ENCODE peak calls at places on chromosomes 1 and 21, in four cellular contexts. One of them, this sample, is unnamed.

GRCh38 chr21:37159949-37160348 is 86.9 kb downstream of the TTC3 start:
- DNase-seq in K562: no peak
- DNase-seq in H1: no peak
- DNase-seq in GM12891: no peak
- DNase-seq in this sample: no peak

GRCh38 chr21:45996311-45997204 is 15.0 kb downstream of the COL6A1 start:
- DNase-seq in GM12891: no peak
- DNase-seq in H1: no peak
- DNase-seq in K562: no peak
- DNase-seq in this sample: peak

GRCh38 chr1:208107817-208108608 is 136.2 kb downstream of the PLXNA2 start:
- DNase-seq in GM12891: no peak
- DNase-seq in K562: no peak
- DNase-seq in H1: no peak
- DNase-seq in this sample: no peak

GRCh38 chr1:206503591-206504362 is 3.6 kb upstream of the RASSF5 start:
- DNase-seq in H1: no peak
- DNase-seq in GM12891: no peak
- DNase-seq in K562: peak
- DNase-seq in this sample: no peak

GRCh38 chr1:51572365-51572764 is 44.5 kb upstream of the OSBPL9 start:
- DNase-seq in K562: no peak
- DNase-seq in GM12891: no peak
- DNase-seq in H1: no peak
- DNase-seq in this sample: no peak

GRCh38 chr1:28564310-28564709 is 11.4 kb downstream of the TRNAU1AP start:
- DNase-seq in H1: no peak
- DNase-seq in GM12891: no peak
- DNase-seq in K562: no peak
- DNase-seq in this sample: no peak

GRCh38 chr1:222815367-222815765 is 527 bp downstream of the DISP1 start:
- DNase-seq in GM12891: no peak
- DNase-seq in K562: peak
- DNase-seq in H1: no peak
- DNase-seq in this sample: no peak

GRCh38 chr1:78839704-78840277 is 166.7 kb downstream of the ADGRL4 start:
- DNase-seq in K562: peak
- DNase-seq in H1: no peak
- DNase-seq in GM12891: no peak
- DNase-seq in this sample: no peak

GRCh38 chr1:27138368-27138767 is 16.6 kb downstream of the SLC9A1 start:
- DNase-seq in GM12891: no peak
- DNase-seq in H1: no peak
- DNase-seq in K562: no peak
- DNase-seq in this sample: no peak

GRCh38 chr1:67029472-67029871 is 24.5 kb downstream of the SLC35D1 start:
- DNase-seq in H1: no peak
- DNase-seq in GM12891: no peak
- DNase-seq in K562: no peak
- DNase-seq in this sample: no peak

GRCh38 chr1:18191037-18191867 is 83.7 kb downstream of the IGSF21 start:
- DNase-seq in K562: no peak
- DNase-seq in GM12891: no peak
- DNase-seq in H1: no peak
- DNase-seq in this sample: no peak

GRCh38 chr1:239909894-239910293 is 181.8 kb upstream of the FMN2 start:
- DNase-seq in K562: no peak
- DNase-seq in H1: no peak
- DNase-seq in GM12891: no peak
- DNase-seq in this sample: no peak

GRCh38 chr1:172449585-172450523 is 6.0 kb upstream of the PIGC start:
- DNase-seq in GM12891: peak
- DNase-seq in K562: peak
- DNase-seq in H1: peak
- DNase-seq in this sample: peak

GRCh38 chr1:246681822-246682221 is 42.4 kb upstream of the SCCPDH start:
- DNase-seq in K562: no peak
- DNase-seq in H1: no peak
- DNase-seq in GM12891: no peak
- DNase-seq in this sample: no peak

GRCh38 chr1:217747156-217747769 is 116.1 kb downstream of the SPATA17 start:
- DNase-seq in K562: peak
- DNase-seq in GM12891: no peak
- DNase-seq in H1: no peak
- DNase-seq in this sample: no peak

GRCh38 chr21:35953570-35953969 is 106.8 kb downstream of the SETD4 start:
- DNase-seq in K562: no peak
- DNase-seq in GM12891: no peak
- DNase-seq in H1: no peak
- DNase-seq in this sample: no peak

GRCh38 chr1:9182784-9183257 is 51.8 kb upstream of the H6PD start:
- DNase-seq in GM12891: no peak
- DNase-seq in H1: no peak
- DNase-seq in K562: no peak
- DNase-seq in this sample: peak

GRCh38 chr1:27403065-27403726 is 10.8 kb downstream of the GPR3 start:
- DNase-seq in GM12891: peak
- DNase-seq in H1: no peak
- DNase-seq in K562: no peak
- DNase-seq in this sample: no peak

GRCh38 chr1:145991799-145992412 is 4.5 kb downstream of the TXNIP start:
- DNase-seq in H1: no peak
- DNase-seq in GM12891: no peak
- DNase-seq in K562: no peak
- DNase-seq in this sample: no peak

GRCh38 chr1:162091681-162092524 is 22.4 kb downstream of the NOS1AP start:
- DNase-seq in K562: no peak
- DNase-seq in H1: peak
- DNase-seq in GM12891: no peak
- DNase-seq in this sample: no peak

GRCh38 chr1:212595229-212595628 is 13.3 kb upstream of the ATF3 start:
- DNase-seq in H1: no peak
- DNase-seq in K562: no peak
- DNase-seq in GM12891: no peak
- DNase-seq in this sample: no peak

GRCh38 chr21:34941162-34941561 is 107.9 kb downstream of the RUNX1 start:
- DNase-seq in GM12891: no peak
- DNase-seq in K562: no peak
- DNase-seq in H1: no peak
- DNase-seq in this sample: no peak

GRCh38 chr1:43853161-43853921 is 80.3 kb upstream of the ARTN start:
- DNase-seq in K562: no peak
- DNase-seq in GM12891: no peak
- DNase-seq in H1: no peak
- DNase-seq in this sample: no peak

GRCh38 chr1:93703649-93704048 is 22.0 kb upstream of the BCAR3 start:
- DNase-seq in GM12891: no peak
- DNase-seq in K562: peak
- DNase-seq in H1: no peak
- DNase-seq in this sample: no peak

GRCh38 chr1:11299225-11299574 is 26.2 kb downstream of the UBIAD1 start:
- DNase-seq in GM12891: no peak
- DNase-seq in H1: no peak
- DNase-seq in K562: no peak
- DNase-seq in this sample: no peak

GRCh38 chr21:41766883-41767605 is at the start of gene RIPK4:
- DNase-seq in K562: no peak
- DNase-seq in GM12891: peak
- DNase-seq in H1: peak
- DNase-seq in this sample: no peak

GRCh38 chr21:37119421-37120218 is 46.6 kb downstream of the TTC3 start:
- DNase-seq in K562: no peak
- DNase-seq in GM12891: no peak
- DNase-seq in H1: no peak
- DNase-seq in this sample: no peak

GRCh38 chr1:100034465-100034864 is 64.7 kb downstream of the SLC35A3 start:
- DNase-seq in H1: no peak
- DNase-seq in GM12891: no peak
- DNase-seq in K562: no peak
- DNase-seq in this sample: no peak

GRCh38 chr21:15744926-15745325 is 15.1 kb downstream of the USP25 start:
- DNase-seq in GM12891: no peak
- DNase-seq in H1: no peak
- DNase-seq in K562: peak
- DNase-seq in this sample: no peak

GRCh38 chr1:185315364-185316108 is 1.5 kb downstream of the IVNS1ABP start:
- DNase-seq in H1: no peak
- DNase-seq in K562: no peak
- DNase-seq in GM12891: no peak
- DNase-seq in this sample: no peak

GRCh38 chr1:222918746-222919477 is 104.1 kb downstream of the DISP1 start:
- DNase-seq in H1: no peak
- DNase-seq in GM12891: no peak
- DNase-seq in K562: no peak
- DNase-seq in this sample: no peak

GRCh38 chr1:97433520-97434175 is 487.2 kb downstream of the DPYD start:
- DNase-seq in GM12891: no peak
- DNase-seq in H1: no peak
- DNase-seq in K562: no peak
- DNase-seq in this sample: no peak

GRCh38 chr21:45001134-45002095 is 61.6 kb downstream of the SLX9 start:
- DNase-seq in K562: no peak
- DNase-seq in GM12891: no peak
- DNase-seq in H1: no peak
- DNase-seq in this sample: no peak

GRCh38 chr1:198156745-198157240 is at the start of gene NEK7:
- DNase-seq in K562: peak
- DNase-seq in H1: peak
- DNase-seq in GM12891: peak
- DNase-seq in this sample: peak

GRCh38 chr1:198155253-198155652 is 1.5 kb upstream of the NEK7 start:
- DNase-seq in K562: no peak
- DNase-seq in H1: no peak
- DNase-seq in GM12891: no peak
- DNase-seq in this sample: no peak

GRCh38 chr1:198157241-198157846 is 546 bp downstream of the NEK7 start:
- DNase-seq in GM12891: peak
- DNase-seq in K562: peak
- DNase-seq in H1: peak
- DNase-seq in this sample: peak

GRCh38 chr1:198157847-198158765 is 1.3 kb downstream of the NEK7 start:
- DNase-seq in H1: no peak
- DNase-seq in GM12891: no peak
- DNase-seq in K562: no peak
- DNase-seq in this sample: no peak

GRCh38 chr1:198156111-198156744 is 570 bp upstream of the NEK7 start:
- DNase-seq in K562: peak
- DNase-seq in GM12891: no peak
- DNase-seq in H1: peak
- DNase-seq in this sample: no peak
- TF ChIP-seq TAF1 in K562: no peak
- TF ChIP-seq TAF1 in GM12891: no peak
- TF ChIP-seq TAF1 in H1: no peak
- TF ChIP-seq TAF1 in this sample: no peak

DNA sequence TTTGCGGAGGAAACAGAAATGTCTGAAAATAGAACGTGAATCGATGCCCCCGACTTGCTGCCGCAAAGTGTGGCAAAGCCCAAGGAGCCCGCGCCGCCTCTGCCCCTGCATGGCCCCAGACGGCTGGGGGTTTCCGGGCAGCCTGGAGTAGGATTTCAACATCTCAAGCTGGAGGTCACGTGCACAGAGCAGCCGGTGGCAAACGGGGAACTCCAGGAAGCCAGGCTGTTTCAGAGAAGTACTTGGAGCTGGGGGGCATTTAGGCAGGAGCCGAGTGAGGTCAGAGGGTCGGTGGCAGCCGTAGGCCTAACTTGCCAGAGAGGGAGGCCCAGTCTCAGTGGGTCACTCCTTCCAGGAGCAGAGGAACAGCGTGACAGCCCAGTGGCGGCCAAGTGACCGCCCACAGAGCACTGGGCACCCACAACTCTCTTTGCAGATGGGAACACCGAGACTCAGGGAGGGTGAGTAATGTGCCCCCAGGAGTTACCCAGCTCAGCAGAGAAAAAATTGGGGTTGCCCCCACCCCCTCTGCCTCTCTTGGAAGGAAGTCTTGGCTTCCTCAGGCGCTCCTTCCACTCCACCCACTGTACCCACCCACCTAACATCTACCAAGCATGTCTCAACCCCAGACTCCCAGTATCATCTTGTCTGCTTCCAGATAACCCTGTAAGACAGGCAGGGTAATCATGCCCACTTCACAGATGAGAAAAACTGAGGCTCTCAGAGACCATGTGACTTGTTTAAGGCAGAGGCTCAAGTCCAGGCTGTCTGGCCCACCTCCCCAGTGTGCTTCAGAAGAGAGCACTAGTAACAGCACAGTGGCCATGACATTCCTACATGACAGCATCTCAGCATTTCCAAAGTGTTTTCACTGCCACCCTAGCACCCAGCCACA is 179.4 kb downstream of the HIVEP3 start:
- DNase-seq in GM12891: peak
- DNase-seq in K562: no peak
- DNase-seq in H1: no peak
- DNase-seq in this sample: peak
- TF ChIP-seq TAF1 in GM12891: peak
- TF ChIP-seq TAF1 in K562: no peak
- TF ChIP-seq TAF1 in H1: no peak
- TF ChIP-seq TAF1 in this sample: no peak

GRCh38 chr1:65253800-65254319 is 55.5 kb upstream of the DNAJC6 start:
- DNase-seq in H1: no peak
- DNase-seq in K562: no peak
- DNase-seq in GM12891: no peak
- DNase-seq in this sample: no peak
- TF ChIP-seq TAF1 in H1: no peak
- TF ChIP-seq TAF1 in K562: no peak
- TF ChIP-seq TAF1 in GM12891: no peak
- TF ChIP-seq TAF1 in this sample: no peak

GRCh38 chr1:53851571-53852282 is 13.6 kb upstream of the NDC1 start:
- DNase-seq in H1: no peak
- DNase-seq in K562: no peak
- DNase-seq in GM12891: no peak
- DNase-seq in this sample: no peak
- TF ChIP-seq TAF1 in H1: no peak
- TF ChIP-seq TAF1 in K562: no peak
- TF ChIP-seq TAF1 in GM12891: no peak
- TF ChIP-seq TAF1 in this sample: no peak

GRCh38 chr1:65992160-65993046 is 199.7 kb downstream of the PDE4B start:
- DNase-seq in H1: no peak
- DNase-seq in GM12891: no peak
- DNase-seq in K562: no peak
- DNase-seq in this sample: no peak
- TF ChIP-seq TAF1 in H1: no peak
- TF ChIP-seq TAF1 in GM12891: no peak
- TF ChIP-seq TAF1 in K562: no peak
- TF ChIP-seq TAF1 in this sample: no peak

GRCh38 chr1:203057831-203058673 is 27.8 kb downstream of the MYOG start:
- DNase-seq in K562: no peak
- DNase-seq in H1: no peak
- DNase-seq in GM12891: no peak
- DNase-seq in this sample: no peak
- TF ChIP-seq TAF1 in K562: no peak
- TF ChIP-seq TAF1 in H1: no peak
- TF ChIP-seq TAF1 in GM12891: no peak
- TF ChIP-seq TAF1 in this sample: no peak

GRCh38 chr1:26044971-26045711 is 777 bp downstream of the SLC30A2 start:
- DNase-seq in H1: no peak
- DNase-seq in K562: peak
- DNase-seq in GM12891: no peak
- DNase-seq in this sample: no peak
- TF ChIP-seq TAF1 in H1: no peak
- TF ChIP-seq TAF1 in K562: no peak
- TF ChIP-seq TAF1 in GM12891: no peak
- TF ChIP-seq TAF1 in this sample: no peak

This sample was measured in GM12892.